ENCODE peak calls at places on chromosomes 12 and 14, in ten cellular contexts. M is aorta; H is Right ventricle myocardium superior; G is left lung; X is retina; L is prostate gland; A is stimulated activated CD8-positive, alpha-beta memory T cell treated with anti-CD3 and anti-CD28 coated beads, Interleukin-4, amount 100 ng/mL, for 4 hours; C is A549; I is DMS79 treated with DMSO at 0.1 percent for 48 hours; O is activated T-helper 1 cell treated with anti-CD3 and anti-CD28 coated beads, Interleukin-12 subunit alpha, Interleukin-12 subunit beta, Interleukin-2, Interleukin-4 antibody, amounts not matched to agents 30 ng/mL and 10 ng/mL and 1 ng/mL, durations not matched to agents 14 hours and 24 hours and 36 hours. J is an unnamed sample.

GRCh38 chr12:6295187-6295811 is 15.2 kb upstream of the PLEKHG6 start:
- DNase-seq in A (no peak), L (no peak), I (peak; percentile 14), X (no peak), H (no peak), O (no peak), G (no peak), C (peak; percentile 93), M (no peak), J (no peak)

GRCh38 chr14:104864267-104865068 is 600 bp upstream of the CEP170B start:
- DNase-seq in A (no peak), M (peak; percentile 56), H (peak; percentile 52), G (peak; percentile 46), C (peak; percentile 37), X (peak; percentile 45), I (peak; percentile 85), L (peak; percentile 55), O (no peak), J (peak; percentile 50)

GRCh38 chr14:61472801-61473376 is 151.5 kb downstream of the PRKCH start:
- DNase-seq in C (no peak), X (no peak), M (no peak), G (no peak), I (no peak), H (no peak), O (peak; percentile 63), L (no peak), A (no peak), J (no peak)

GRCh38 chr14:60515696-60516284 is 6.8 kb downstream of the SIX6 start:
- DNase-seq in O (no peak), L (no peak), H (no peak), C (no peak), G (no peak), M (no peak), A (no peak), I (no peak), X (peak; percentile 92), J (peak; percentile 51)

GRCh38 chr14:20820063-20820904 is 17.6 kb upstream of the RNASE1 start:
- DNase-seq in G (no peak), C (no peak), X (no peak), A (no peak), H (no peak), M (no peak), O (no peak), I (no peak), L (no peak), J (no peak)

GRCh38 chr12:119842380-119842779 is 34.7 kb downstream of the CIT start:
- DNase-seq in M (no peak), O (no peak), C (no peak), G (no peak), L (no peak), X (no peak), A (no peak), I (no peak), H (no peak), J (no peak)

GRCh38 chr12:49979061-49979586 is 6.4 kb downstream of the AQP6 start:
- DNase-seq in H (no peak), O (no peak), G (no peak), I (no peak), M (no peak), L (no peak), C (no peak), A (no peak), X (peak; percentile 83), J (no peak)

GRCh38 chr14:88793259-88793625 is 489 bp upstream of the EML5 start:
- DNase-seq in M (no peak), A (no peak), H (no peak), G (no peak), C (no peak), X (no peak), O (no peak), L (peak; percentile 8), I (no peak), J (no peak)

GRCh38 chr14:67650694-67651093 is 23.7 kb downstream of the VTI1B start:
- DNase-seq in H (no peak), I (no peak), M (no peak), G (no peak), X (no peak), A (no peak), O (no peak), L (no peak), C (no peak), J (no peak)

GRCh38 chr14:103186894-103187586 is 63.8 kb downstream of the TNFAIP2 start:
- DNase-seq in G (no peak), A (no peak), O (no peak), M (no peak), L (no peak), H (no peak), X (peak; percentile 45), C (no peak), I (no peak), J (no peak)